ENCODE peak calls at places on chromosomes 5 and 9, in five cellular contexts. One of them, this sample, is unnamed.
A peak's percentile ranks its signal among the peaks of the same experiment; 100 is the strongest.

GRCh38 chr5:76866503-76866902 is 16.7 kb downstream of the S100Z start:
- DNase-seq in endothelial cell: no peak
- DNase-seq in uterus: no peak
- DNase-seq in cardiac fibroblast: no peak
- DNase-seq in fibroblast of lung: no peak
- DNase-seq in this sample: no peak

GRCh38 chr5:62606878-62607277 is 28.3 kb downstream of the LRRC70 start:
- DNase-seq in endothelial cell: no peak
- DNase-seq in uterus: no peak
- DNase-seq in cardiac fibroblast: peak; percentile 29
- DNase-seq in fibroblast of lung: no peak
- DNase-seq in this sample: no peak

GRCh38 chr9:108180511-108180910 is 675.3 kb downstream of the ACTL7B start:
- DNase-seq in endothelial cell: no peak
- DNase-seq in uterus: no peak
- DNase-seq in cardiac fibroblast: no peak
- DNase-seq in fibroblast of lung: peak; percentile 18
- DNase-seq in this sample: no peak

GRCh38 chr9:22079873-22080341 is 70.8 kb upstream of the CDKN2B start:
- DNase-seq in endothelial cell: no peak
- DNase-seq in uterus: no peak
- DNase-seq in cardiac fibroblast: peak; percentile 95
- DNase-seq in fibroblast of lung: peak; percentile 73
- DNase-seq in this sample: peak; percentile 10

GRCh38 chr5:134525687-134526482 is 415 bp downstream of the JADE2 start:
- DNase-seq in endothelial cell: peak; percentile 56
- DNase-seq in uterus: peak; percentile 83
- DNase-seq in cardiac fibroblast: peak; percentile 79
- DNase-seq in fibroblast of lung: peak; percentile 86
- DNase-seq in this sample: peak; percentile 55

GRCh38 chr5:175895701-175896102 is 24.3 kb downstream of the CPLX2 start:
- DNase-seq in endothelial cell: no peak
- DNase-seq in uterus: no peak
- DNase-seq in cardiac fibroblast: peak; percentile 13
- DNase-seq in fibroblast of lung: no peak
- DNase-seq in this sample: peak; percentile 42

GRCh38 chr5:94691947-94692346 is 73.5 kb downstream of the SLF1 start:
- DNase-seq in endothelial cell: peak; percentile 15
- DNase-seq in uterus: no peak
- DNase-seq in cardiac fibroblast: peak; percentile 94
- DNase-seq in fibroblast of lung: peak; percentile 74
- DNase-seq in this sample: no peak

GRCh38 chr9:967436-967835 is 9.0 kb upstream of the DMRT3 start:
- DNase-seq in endothelial cell: no peak
- DNase-seq in uterus: no peak
- DNase-seq in cardiac fibroblast: no peak
- DNase-seq in fibroblast of lung: no peak
- DNase-seq in this sample: no peak

GRCh38 chr5:116388564-116389258 is 185.9 kb downstream of the SEMA6A start:
- DNase-seq in endothelial cell: peak; percentile 62
- DNase-seq in uterus: peak; percentile 47
- DNase-seq in cardiac fibroblast: no peak
- DNase-seq in fibroblast of lung: no peak
- DNase-seq in this sample: no peak

GRCh38 chr5:58459860-58460726 is at the start of gene PLK2:
- DNase-seq in endothelial cell: peak; percentile 93
- DNase-seq in uterus: peak; percentile 95
- DNase-seq in cardiac fibroblast: peak; percentile 96
- DNase-seq in fibroblast of lung: peak; percentile 95
- DNase-seq in this sample: peak; percentile 85

GRCh38 chr9:124122813-124123462 is 111.4 kb downstream of the LHX2 start:
- DNase-seq in endothelial cell: no peak
- DNase-seq in uterus: no peak
- DNase-seq in cardiac fibroblast: peak; percentile 50
- DNase-seq in fibroblast of lung: peak; percentile 47
- DNase-seq in this sample: no peak

GRCh38 chr9:70589571-70590263 is 175.3 kb upstream of the KLF9 start:
- DNase-seq in endothelial cell: no peak
- DNase-seq in uterus: peak; percentile 82
- DNase-seq in cardiac fibroblast: peak; percentile 89
- DNase-seq in fibroblast of lung: peak; percentile 85
- DNase-seq in this sample: no peak

GRCh38 chr9:36319806-36320205 is 61.6 kb upstream of the GNE start:
- DNase-seq in endothelial cell: no peak
- DNase-seq in uterus: no peak
- DNase-seq in cardiac fibroblast: no peak
- DNase-seq in fibroblast of lung: no peak
- DNase-seq in this sample: no peak

GRCh38 chr5:13606051-13606450 is 338.4 kb downstream of the DNAH5 start:
- DNase-seq in endothelial cell: no peak
- DNase-seq in uterus: no peak
- DNase-seq in cardiac fibroblast: no peak
- DNase-seq in fibroblast of lung: no peak
- DNase-seq in this sample: no peak

GRCh38 chr9:81832571-81833285 is 95.5 kb upstream of the SPATA31D4 start:
- DNase-seq in endothelial cell: no peak
- DNase-seq in uterus: no peak
- DNase-seq in cardiac fibroblast: no peak
- DNase-seq in fibroblast of lung: no peak
- DNase-seq in this sample: no peak

GRCh38 chr5:28344803-28345433 is 1306.5 kb upstream of the CDH9 start:
- DNase-seq in endothelial cell: peak; percentile 32
- DNase-seq in uterus: no peak
- DNase-seq in cardiac fibroblast: peak; percentile 45
- DNase-seq in fibroblast of lung: no peak
- DNase-seq in this sample: no peak

GRCh38 chr5:80784451-80784850 is 129.7 kb upstream of the DHFR start:
- DNase-seq in endothelial cell: no peak
- DNase-seq in uterus: no peak
- DNase-seq in cardiac fibroblast: no peak
- DNase-seq in fibroblast of lung: no peak
- DNase-seq in this sample: no peak

GRCh38 chr5:163760498-163760897 is 255.1 kb downstream of the MAT2B start:
- DNase-seq in endothelial cell: no peak
- DNase-seq in uterus: no peak
- DNase-seq in cardiac fibroblast: peak; percentile 99
- DNase-seq in fibroblast of lung: peak; percentile 100
- DNase-seq in this sample: no peak

GRCh38 chr5:141180313-141180712 is 1.9 kb upstream of the PCDHB16 start:
- DNase-seq in endothelial cell: no peak
- DNase-seq in uterus: no peak
- DNase-seq in cardiac fibroblast: no peak
- DNase-seq in fibroblast of lung: no peak
- DNase-seq in this sample: no peak

GRCh38 chr9:42388846-42389245 is 205.4 kb downstream of the SPATA31A6 start:
- DNase-seq in endothelial cell: no peak
- DNase-seq in uterus: no peak
- DNase-seq in cardiac fibroblast: no peak
- DNase-seq in fibroblast of lung: no peak
- DNase-seq in this sample: peak; percentile 26

GRCh38 chr9:136239963-136240330 is 5.7 kb downstream of the QSOX2 start:
- DNase-seq in endothelial cell: no peak
- DNase-seq in uterus: no peak
- DNase-seq in cardiac fibroblast: no peak
- DNase-seq in fibroblast of lung: no peak
- DNase-seq in this sample: no peak

GRCh38 chr5:139658928-139659667 is 10.9 kb downstream of the CXXC5 start:
- DNase-seq in endothelial cell: peak; percentile 34
- DNase-seq in uterus: peak; percentile 63
- DNase-seq in cardiac fibroblast: peak; percentile 86
- DNase-seq in fibroblast of lung: peak; percentile 60
- DNase-seq in this sample: no peak

GRCh38 chr5:167514461-167514860 is 777.0 kb upstream of the WWC1 start:
- DNase-seq in endothelial cell: no peak
- DNase-seq in uterus: no peak
- DNase-seq in cardiac fibroblast: no peak
- DNase-seq in fibroblast of lung: no peak
- DNase-seq in this sample: no peak

GRCh38 chr9:28155671-28156070 is 582.4 kb upstream of the C9orf72 start:
- DNase-seq in endothelial cell: no peak
- DNase-seq in uterus: no peak
- DNase-seq in cardiac fibroblast: no peak
- DNase-seq in fibroblast of lung: no peak
- DNase-seq in this sample: no peak

GRCh38 chr9:136338511-136338910 is 11.2 kb downstream of the GPSM1 start:
- DNase-seq in endothelial cell: no peak
- DNase-seq in uterus: no peak
- DNase-seq in cardiac fibroblast: no peak
- DNase-seq in fibroblast of lung: no peak
- DNase-seq in this sample: no peak

GRCh38 chr9:93656426-93657222 is 80.2 kb downstream of the PHF2 start:
- DNase-seq in endothelial cell: no peak
- DNase-seq in uterus: no peak
- DNase-seq in cardiac fibroblast: no peak
- DNase-seq in fibroblast of lung: no peak
- DNase-seq in this sample: no peak

GRCh38 chr9:130869250-130869649 is 27.4 kb downstream of the QRFP start:
- DNase-seq in endothelial cell: no peak
- DNase-seq in uterus: peak; percentile 66
- DNase-seq in cardiac fibroblast: peak; percentile 63
- DNase-seq in fibroblast of lung: peak; percentile 47
- DNase-seq in this sample: no peak

GRCh38 chr9:6646028-6646636 is 603 bp upstream of the GLDC start:
- DNase-seq in endothelial cell: no peak
- DNase-seq in uterus: no peak
- DNase-seq in cardiac fibroblast: no peak
- DNase-seq in fibroblast of lung: no peak
- DNase-seq in this sample: no peak

GRCh38 chr5:110267714-110268113 is 458.8 kb downstream of the TMEM232 start:
- DNase-seq in endothelial cell: no peak
- DNase-seq in uterus: no peak
- DNase-seq in cardiac fibroblast: no peak
- DNase-seq in fibroblast of lung: no peak
- DNase-seq in this sample: no peak
- TF ChIP-seq CTCF in endothelial cell: peak; percentile 25
- TF ChIP-seq CTCF in uterus: no peak
- TF ChIP-seq CTCF in cardiac fibroblast: no peak
- TF ChIP-seq CTCF in fibroblast of lung: no peak
- TF ChIP-seq CTCF in this sample: no peak

GRCh38 chr9:118522093-118523028 is 818.2 kb downstream of the TLR4 start:
- DNase-seq in endothelial cell: peak; percentile 60
- DNase-seq in uterus: peak; percentile 17
- DNase-seq in cardiac fibroblast: peak; percentile 84
- DNase-seq in fibroblast of lung: peak; percentile 19
- DNase-seq in this sample: peak; percentile 30
- TF ChIP-seq CTCF in endothelial cell: peak; percentile 71
- TF ChIP-seq CTCF in uterus: no peak
- TF ChIP-seq CTCF in cardiac fibroblast: peak; percentile 82
- TF ChIP-seq CTCF in fibroblast of lung: peak; percentile 31
- TF ChIP-seq CTCF in this sample: peak; percentile 70

DNA sequence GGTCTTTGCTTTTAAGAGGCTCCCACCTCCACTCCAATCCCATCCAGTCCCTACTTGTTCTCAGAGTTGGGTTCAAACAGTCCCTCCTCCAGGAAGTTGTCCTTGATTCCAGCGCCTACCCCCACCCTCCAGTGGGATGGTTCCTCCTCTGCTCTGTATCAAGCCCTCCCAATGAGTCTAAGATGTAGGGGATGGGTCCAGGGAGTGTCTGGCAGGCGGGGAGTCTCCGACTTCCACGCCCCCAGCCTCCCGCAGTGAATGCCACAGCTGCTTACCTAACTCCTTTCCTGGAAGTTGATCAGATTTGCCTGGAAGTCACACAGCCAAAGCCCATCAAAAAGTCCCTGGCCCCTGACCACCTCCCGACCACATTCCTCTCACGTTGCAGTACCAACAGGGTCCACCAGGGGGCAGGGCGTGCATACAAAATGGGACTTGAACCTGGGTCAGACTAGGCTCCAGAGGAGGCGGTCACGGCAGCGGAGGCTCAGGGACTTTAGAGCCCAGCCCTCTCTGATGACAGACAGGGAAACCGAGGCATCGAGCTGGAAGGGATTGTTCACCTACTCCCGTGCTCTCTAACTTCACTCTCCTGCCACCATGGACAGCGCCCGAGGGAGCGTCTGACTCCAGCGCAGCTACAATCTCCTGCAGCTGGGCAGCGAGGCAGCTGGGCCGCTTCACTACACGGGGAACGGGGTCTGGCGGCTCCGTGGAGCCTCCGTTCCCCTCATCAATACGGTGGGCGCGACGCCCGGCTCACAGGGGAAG is 25.0 kb upstream of the TDRD7 start:
- DNase-seq in endothelial cell: peak; percentile 80
- DNase-seq in uterus: peak; percentile 24
- DNase-seq in cardiac fibroblast: peak; percentile 69
- DNase-seq in fibroblast of lung: peak; percentile 63
- DNase-seq in this sample: peak; percentile 84
- TF ChIP-seq CTCF in endothelial cell: peak; percentile 100
- TF ChIP-seq CTCF in uterus: peak; percentile 72
- TF ChIP-seq CTCF in cardiac fibroblast: peak; percentile 99
- TF ChIP-seq CTCF in fibroblast of lung: peak; percentile 99
- TF ChIP-seq CTCF in this sample: peak; percentile 95

GRCh38 chr5:43039468-43040286 is 442 bp downstream of the ANXA2R start:
- DNase-seq in endothelial cell: peak; percentile 63
- DNase-seq in uterus: peak; percentile 61
- DNase-seq in cardiac fibroblast: peak; percentile 87
- DNase-seq in fibroblast of lung: peak; percentile 91
- DNase-seq in this sample: no peak
- TF ChIP-seq CTCF in endothelial cell: no peak
- TF ChIP-seq CTCF in uterus: no peak
- TF ChIP-seq CTCF in cardiac fibroblast: no peak
- TF ChIP-seq CTCF in fibroblast of lung: peak; percentile 38
- TF ChIP-seq CTCF in this sample: peak; percentile 42

GRCh38 chr9:16637218-16637617 is 233.3 kb downstream of the BNC2 start:
- DNase-seq in endothelial cell: no peak
- DNase-seq in uterus: no peak
- DNase-seq in cardiac fibroblast: no peak
- DNase-seq in fibroblast of lung: no peak
- DNase-seq in this sample: no peak

GRCh38 chr9:16642421-16643109 is 227.9 kb downstream of the BNC2 start:
- DNase-seq in endothelial cell: no peak
- DNase-seq in uterus: no peak
- DNase-seq in cardiac fibroblast: peak; percentile 31
- DNase-seq in fibroblast of lung: no peak
- DNase-seq in this sample: no peak

GRCh38 chr9:16639644-16640043 is 230.8 kb downstream of the BNC2 start:
- DNase-seq in endothelial cell: no peak
- DNase-seq in uterus: no peak
- DNase-seq in cardiac fibroblast: no peak
- DNase-seq in fibroblast of lung: no peak
- DNase-seq in this sample: no peak

GRCh38 chr9:16637938-16638337 is 232.5 kb downstream of the BNC2 start:
- DNase-seq in endothelial cell: no peak
- DNase-seq in uterus: no peak
- DNase-seq in cardiac fibroblast: no peak
- DNase-seq in fibroblast of lung: no peak
- DNase-seq in this sample: no peak

GRCh38 chr9:16640649-16641048 is 229.8 kb downstream of the BNC2 start:
- DNase-seq in endothelial cell: no peak
- DNase-seq in uterus: no peak
- DNase-seq in cardiac fibroblast: peak; percentile 30
- DNase-seq in fibroblast of lung: no peak
- DNase-seq in this sample: no peak
- TF ChIP-seq CTCF in endothelial cell: no peak
- TF ChIP-seq CTCF in uterus: no peak
- TF ChIP-seq CTCF in cardiac fibroblast: peak; percentile 36
- TF ChIP-seq CTCF in fibroblast of lung: peak; percentile 13
- TF ChIP-seq CTCF in this sample: no peak

GRCh38 chr5:91632871-91633270 is 249.8 kb upstream of the ARRDC3 start:
- DNase-seq in endothelial cell: no peak
- DNase-seq in uterus: no peak
- DNase-seq in cardiac fibroblast: no peak
- DNase-seq in fibroblast of lung: no peak
- DNase-seq in this sample: no peak
- TF ChIP-seq CTCF in endothelial cell: no peak
- TF ChIP-seq CTCF in uterus: no peak
- TF ChIP-seq CTCF in cardiac fibroblast: no peak
- TF ChIP-seq CTCF in fibroblast of lung: no peak
- TF ChIP-seq CTCF in this sample: no peak

GRCh38 chr5:169390265-169390664 is 89.3 kb upstream of the SLIT3 start:
- DNase-seq in endothelial cell: no peak
- DNase-seq in uterus: no peak
- DNase-seq in cardiac fibroblast: no peak
- DNase-seq in fibroblast of lung: no peak
- DNase-seq in this sample: no peak
- TF ChIP-seq CTCF in endothelial cell: no peak
- TF ChIP-seq CTCF in uterus: no peak
- TF ChIP-seq CTCF in cardiac fibroblast: no peak
- TF ChIP-seq CTCF in fibroblast of lung: no peak
- TF ChIP-seq CTCF in this sample: no peak